ENCODE peak calls at places on chromosomes 2 and 18, in seven cellular contexts. Z is choroid plexus epithelial cell; Q is activated naive CD4-positive, alpha-beta T cell treated with anti-CD3 and anti-CD28 coated beads, Interleukin-2, amount 10 ng/mL, durations not matched to agents 7 days and 5 days; X is HS-5; D is glomerular endothelial cell; I is NCI-H748 treated with DMSO at 0.1 percent for 48 hours; N is astrocyte of the spinal cord. V is an unnamed sample.

GRCh38 chr2:239316562-239317465 is 84.0 kb downstream of the HDAC4 start:
- DNase-seq in Z (no peak), Q (no peak), X (no peak), D (no peak), I (no peak), N (peak; percentile 43), V (no peak)

GRCh38 chr2:60818272-60818671 is 62.2 kb downstream of the PAPOLG start:
- DNase-seq in Z (peak; percentile 48), Q (peak; percentile 33), X (no peak), D (no peak), I (no peak), N (no peak), V (no peak)

GRCh38 chr2:16224298-16225045 is 284.1 kb downstream of the MYCN start:
- DNase-seq in Z (no peak), Q (no peak), X (no peak), D (no peak), I (no peak), N (no peak), V (no peak)

GRCh38 chr2:151083864-151084263 is 177.8 kb downstream of the RBM43 start:
- DNase-seq in Z (no peak), Q (no peak), X (no peak), D (no peak), I (no peak), N (no peak), V (no peak)

GRCh38 chr2:231124833-231125232 is at the start of gene HTR2B:
- DNase-seq in Z (peak; percentile 90), Q (no peak), X (no peak), D (no peak), I (no peak), N (no peak), V (no peak)

GRCh38 chr2:234468503-234468902 is 28.4 kb downstream of the ARL4C start:
- DNase-seq in Z (no peak), Q (no peak), X (no peak), D (no peak), I (no peak), N (no peak), V (no peak)

GRCh38 chr2:134900151-134900550 is 18.5 kb upstream of the CCNT2 start:
- DNase-seq in Z (peak; percentile 57), Q (no peak), X (peak; percentile 28), D (no peak), I (no peak), N (peak; percentile 24), V (no peak)

GRCh38 chr2:224309216-224309615 is 92.7 kb downstream of the FAM124B start:
- DNase-seq in Z (peak; percentile 23), Q (no peak), X (no peak), D (no peak), I (no peak), N (peak; percentile 85), V (no peak)

GRCh38 chr2:235271936-235272335 is 221.9 kb upstream of the AGAP1 start:
- DNase-seq in Z (no peak), Q (no peak), X (no peak), D (no peak), I (no peak), N (no peak), V (no peak)

GRCh38 chr2:96154506-96155380 is 9.5 kb upstream of the DUSP2 start:
- DNase-seq in Z (no peak), Q (peak; percentile 21), X (no peak), D (no peak), I (no peak), N (no peak), V (no peak)

GRCh38 chr18:52150050-52150449 is 189.9 kb upstream of the DCC start:
- DNase-seq in Z (no peak), Q (no peak), X (no peak), D (no peak), I (no peak), N (no peak), V (no peak)

GRCh38 chr18:28823506-28824182 is 646.7 kb upstream of the CDH2 start:
- DNase-seq in Z (no peak), Q (no peak), X (no peak), D (no peak), I (no peak), N (no peak), V (no peak)

V was measured in iPS-NIHi11.